ENCODE peak calls at places on chromosomes 1 and 21, in ten cellular contexts. P, C, X, B, F, V, N, G, O and U are unnamed samples.

GRCh38 chr1:54950361-54951163 is 29.9 kb upstream of the TMEM61 start:
- DNase-seq in O (peak), F (no peak), V (peak), X (peak), B (peak), N (peak), G (peak), C (peak), P (peak), U (peak)

GRCh38 chr1:147077936-147078605 is 94.2 kb downstream of the PRKAB2 start:
- DNase-seq in B (no peak), X (no peak), F (no peak), O (no peak), C (no peak), P (no peak), G (no peak), V (no peak), N (no peak), U (no peak)

GRCh38 chr21:28454978-28455600 is 537.6 kb downstream of the LTN1 start:
- DNase-seq in X (no peak), C (peak), B (no peak), N (no peak), G (no peak), F (no peak), V (no peak), P (no peak), O (no peak), U (no peak)

GRCh38 chr1:234239936-234240335 is 133.3 kb upstream of the COA6 start:
- DNase-seq in P (no peak), C (no peak), G (no peak), X (no peak), B (no peak), N (no peak), O (no peak), V (no peak), F (no peak), U (no peak)

GRCh38 chr1:21530368-21531016 is 21.3 kb downstream of the ALPL start:
- DNase-seq in X (no peak), P (no peak), N (no peak), B (no peak), C (peak), V (no peak), O (no peak), G (peak), F (no peak), U (no peak)

GRCh38 chr1:229341811-229342304 is 989 bp downstream of the CCSAP start:
- DNase-seq in B (peak), N (no peak), O (no peak), V (peak), P (no peak), F (no peak), X (peak), C (peak), G (no peak), U (no peak)

GRCh38 chr1:150688786-150689185 is 8.2 kb downstream of the GOLPH3L start:
- DNase-seq in P (no peak), N (no peak), O (no peak), C (no peak), F (no peak), X (no peak), B (no peak), V (no peak), G (no peak), U (no peak)

GRCh38 chr1:26287033-26287711 is 7.3 kb downstream of the SH3BGRL3 start:
- DNase-seq in P (peak), B (peak), O (no peak), X (no peak), C (peak), G (peak), V (peak), F (peak), N (peak), U (no peak)

GRCh38 chr21:42164818-42165217 is 54.1 kb upstream of the ABCG1 start:
- DNase-seq in V (no peak), N (no peak), C (no peak), G (no peak), P (no peak), F (no peak), O (no peak), X (no peak), B (no peak), U (no peak)

GRCh38 chr21:43361127-43361492 is 65.8 kb downstream of the SIK1 start:
- DNase-seq in O (no peak), X (peak), N (peak), B (no peak), F (no peak), V (peak), P (no peak), C (peak), G (no peak), U (no peak)

GRCh38 chr1:43144228-43144627 is 27.9 kb downstream of the EBNA1BP2 start:
- DNase-seq in P (no peak), F (no peak), G (no peak), V (no peak), N (no peak), O (no peak), X (no peak), C (peak), B (no peak), U (no peak)

GRCh38 chr1:211493133-211493864 is 1.3 kb upstream of the RD3 start:
- DNase-seq in B (no peak), F (no peak), C (no peak), X (no peak), O (no peak), N (no peak), V (no peak), P (no peak), G (no peak), U (no peak)

GRCh38 chr1:26278303-26278702 is 1.6 kb upstream of the SH3BGRL3 start:
- DNase-seq in X (no peak), C (peak), P (peak), O (no peak), F (no peak), G (peak), N (no peak), B (no peak), V (no peak), U (peak)

GRCh38 chr1:161834967-161835366 is 68.8 kb downstream of the ATF6 start:
- DNase-seq in V (no peak), F (no peak), B (no peak), N (no peak), G (no peak), X (no peak), C (peak), P (no peak), O (no peak), U (no peak)

DNA sequence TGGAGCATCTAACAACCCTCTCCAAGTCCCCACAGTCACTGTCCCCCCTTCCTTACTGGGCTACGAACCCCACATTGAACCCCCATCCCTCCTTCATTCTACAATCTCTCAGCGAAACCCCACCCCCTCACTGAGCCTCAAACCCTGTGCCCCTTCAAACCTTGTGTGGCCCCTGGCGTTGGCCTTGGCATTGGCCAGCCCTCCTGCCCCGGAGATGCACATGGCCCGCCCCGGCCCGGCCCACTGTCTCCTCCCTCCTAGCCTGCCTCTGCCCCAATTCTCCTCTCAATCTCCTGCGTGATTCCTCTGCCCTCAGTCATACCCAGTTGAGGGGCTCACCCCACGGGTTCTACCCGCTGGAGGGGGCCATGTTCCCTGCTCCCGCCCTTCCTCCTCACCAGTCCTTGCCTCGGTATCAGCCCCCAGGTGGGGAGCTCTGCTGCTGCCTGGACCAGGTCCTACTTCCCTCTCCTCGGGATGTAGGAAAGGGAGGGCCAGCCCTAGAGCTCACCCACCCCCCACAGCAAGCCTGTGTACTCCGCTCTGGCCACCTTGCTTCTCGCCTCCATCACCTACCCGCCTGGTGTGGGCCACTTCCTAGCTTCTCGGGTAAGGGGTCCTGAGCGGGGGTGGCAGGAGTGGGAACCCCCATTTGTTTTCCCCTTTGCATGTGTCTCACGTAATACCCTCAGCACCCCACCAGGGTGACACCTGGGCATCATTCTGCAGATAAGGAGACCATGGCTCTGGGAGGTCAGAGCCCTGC is 6.6 kb downstream of the CLCNKA start:
- DNase-seq in F (no peak), X (no peak), N (no peak), P (no peak), V (no peak), C (no peak), G (no peak), B (no peak), O (no peak), U (no peak)
- TF ChIP-seq POLR2A in F (no peak), X (no peak), N (no peak), P (no peak), V (no peak), C (no peak), G (no peak), B (no peak), O (no peak), U (no peak)

DNA sequence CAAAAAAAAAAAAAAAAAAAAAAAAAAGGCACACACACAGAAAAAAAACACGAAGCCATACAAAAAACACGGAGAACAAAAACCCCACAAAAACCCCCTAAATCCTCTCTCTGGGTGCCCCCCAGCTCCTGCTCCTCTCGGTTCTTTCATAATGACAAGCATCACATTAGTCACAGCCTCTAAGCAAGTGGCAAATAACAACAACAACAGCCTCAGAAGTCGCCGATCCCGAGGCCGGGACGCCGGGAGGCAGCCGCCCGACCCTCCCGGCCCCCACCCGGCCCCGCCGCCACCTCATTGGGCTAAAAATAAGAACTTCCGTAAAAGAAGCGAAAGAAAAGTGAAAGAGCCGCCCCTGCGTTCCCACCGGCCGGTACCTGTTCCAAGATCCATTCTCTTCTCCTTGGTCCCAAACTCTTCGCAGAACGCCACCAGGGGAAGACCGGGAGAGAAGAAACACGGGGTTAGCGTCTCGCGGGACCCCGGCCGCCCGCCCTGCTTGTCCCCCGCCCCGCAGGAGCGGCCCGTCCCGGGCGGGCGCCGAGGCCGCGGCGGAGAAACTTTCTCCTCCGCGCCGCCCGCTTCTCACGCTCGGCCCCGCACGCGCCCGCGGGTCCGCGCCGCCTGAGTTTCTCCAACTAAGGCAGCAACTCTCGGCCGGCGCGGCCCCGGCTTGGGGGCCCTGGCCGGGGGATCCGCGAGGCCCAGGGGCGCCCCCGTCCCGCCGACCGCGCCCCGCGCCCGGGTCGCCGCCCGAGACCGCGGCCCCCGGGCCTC is 102.8 kb downstream of the CASZ1 start:
- DNase-seq in C (no peak), F (peak), V (peak), G (peak), B (peak), P (no peak), O (no peak), N (no peak), X (no peak), U (no peak)
- TF ChIP-seq POLR2A in C (no peak), F (no peak), V (no peak), G (no peak), B (peak), P (no peak), O (no peak), N (no peak), X (no peak), U (no peak)

DNA sequence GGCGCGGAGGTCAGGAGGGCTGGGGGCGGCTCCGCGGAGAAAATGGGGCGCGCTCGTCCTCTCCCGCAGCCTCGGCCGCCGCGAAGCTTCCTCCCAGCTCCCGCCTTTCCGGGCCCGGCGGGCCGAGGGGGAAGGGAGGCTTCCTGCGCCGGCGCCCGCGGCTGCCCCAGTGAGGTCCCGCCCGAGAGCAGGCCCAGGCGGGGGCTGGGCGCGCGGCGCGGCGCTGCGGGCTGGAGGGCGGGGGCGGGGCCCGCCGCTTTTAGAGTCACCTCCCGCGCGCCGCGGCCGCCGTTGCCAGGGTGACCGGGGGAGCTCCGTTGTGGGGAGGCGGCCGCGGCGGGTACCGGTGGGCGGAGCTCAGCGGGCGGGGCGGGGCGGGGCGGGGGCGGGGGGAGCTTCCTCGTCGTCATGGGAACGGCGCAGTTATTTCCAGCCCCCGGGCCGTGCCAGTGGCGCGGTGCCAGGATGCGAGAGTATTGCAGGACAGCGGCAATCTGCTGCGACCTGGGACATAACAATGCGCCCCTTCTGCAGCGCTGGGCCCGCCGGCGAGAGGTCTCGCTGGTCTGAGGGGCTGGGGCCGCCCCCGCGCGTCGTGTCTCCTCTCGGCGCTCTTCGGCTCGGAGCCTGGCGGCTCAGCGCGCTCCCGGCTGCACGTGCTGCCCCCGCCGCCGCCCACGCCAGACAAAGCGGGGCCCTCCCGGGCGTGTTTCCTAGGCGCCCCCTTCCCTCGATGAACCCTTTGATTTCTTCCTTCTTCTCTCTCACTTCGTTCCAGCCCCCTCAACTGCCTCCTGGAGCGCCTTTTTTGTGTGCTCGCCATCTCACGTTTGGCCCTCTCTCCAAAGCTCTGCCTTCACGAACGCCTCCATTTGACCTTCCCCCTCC is 16.9 kb downstream of the IER5 start:
- DNase-seq in X (peak), C (peak), P (peak), F (peak), B (peak), O (peak), G (peak), N (peak), V (peak), U (peak)
- TF ChIP-seq POLR2A in X (peak), C (peak), P (no peak), F (no peak), B (peak), O (peak), G (peak), N (peak), V (peak), U (peak)

GRCh38 chr1:32990887-32991286 is 26.3 kb upstream of the RNF19B start:
- DNase-seq in G (no peak), N (no peak), V (no peak), F (no peak), X (no peak), B (no peak), O (no peak), C (no peak), P (no peak), U (no peak)

GRCh38 chr1:32991819-32992488 is 27.3 kb upstream of the RNF19B start:
- DNase-seq in F (no peak), X (no peak), N (no peak), O (no peak), G (no peak), P (no peak), B (no peak), V (peak), C (no peak), U (no peak)

GRCh38 chr1:32993215-32993566 is 28.6 kb upstream of the RNF19B start:
- DNase-seq in P (no peak), N (no peak), B (no peak), F (no peak), O (no peak), V (peak), G (no peak), C (no peak), X (no peak), U (no peak)

GRCh38 chr1:32991386-32991785 is 26.8 kb upstream of the RNF19B start:
- DNase-seq in G (no peak), B (no peak), F (no peak), N (no peak), O (no peak), C (no peak), P (no peak), V (no peak), X (no peak), U (no peak)

GRCh38 chr1:32992489-32993214 is 28.0 kb upstream of the RNF19B start:
- DNase-seq in O (peak), F (peak), G (peak), B (peak), C (peak), P (peak), V (peak), N (peak), X (peak), U (peak)
- TF ChIP-seq POLR2A in O (no peak), F (no peak), G (no peak), B (no peak), C (no peak), P (no peak), V (no peak), N (peak), X (peak), U (no peak)

GRCh38 chr1:184051138-184051484 is 419 bp upstream of the TSEN15 start:
- DNase-seq in F (no peak), V (no peak), B (no peak), X (no peak), C (no peak), P (no peak), O (no peak), G (no peak), N (no peak), U (no peak)

GRCh38 chr1:184052194-184052559 is 647 bp downstream of the TSEN15 start:
- DNase-seq in P (no peak), G (peak), C (no peak), V (peak), X (no peak), B (no peak), F (no peak), O (no peak), N (no peak), U (no peak)

GRCh38 chr1:184056921-184057496 is 5.5 kb downstream of the TSEN15 start:
- DNase-seq in O (no peak), V (no peak), B (no peak), P (no peak), G (no peak), N (no peak), X (no peak), F (no peak), C (peak), U (no peak)

GRCh38 chr1:184052750-184053149 is 1.2 kb downstream of the TSEN15 start:
- DNase-seq in C (no peak), N (no peak), V (no peak), O (no peak), F (no peak), B (no peak), P (no peak), G (peak), X (no peak), U (no peak)

DNA sequence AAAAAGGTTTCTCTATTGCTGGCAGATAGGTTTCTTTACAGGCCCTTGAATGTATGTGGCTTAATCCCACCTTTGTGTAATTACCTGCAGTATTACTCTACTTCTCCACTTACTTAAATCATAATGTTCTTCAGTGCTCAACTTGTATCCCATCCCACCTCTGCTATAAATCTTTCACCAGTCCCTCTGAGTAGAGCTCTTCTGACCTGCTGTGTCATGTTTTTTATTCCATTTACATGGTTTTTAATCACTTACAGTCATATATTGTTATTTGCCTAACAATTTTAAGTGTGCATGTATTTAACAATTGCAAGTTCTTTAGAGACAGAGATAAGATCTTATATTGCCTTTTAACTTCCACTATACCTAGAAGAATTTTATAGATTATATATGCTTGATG is 2.4 kb downstream of the TSEN15 start:
- DNase-seq in O (no peak), B (no peak), G (no peak), C (no peak), X (no peak), F (no peak), N (no peak), P (no peak), V (no peak), U (no peak)
- TF ChIP-seq POLR2A in O (no peak), B (no peak), G (no peak), C (no peak), X (no peak), F (no peak), N (no peak), P (no peak), V (no peak), U (no peak)

GRCh38 chr1:184051485-184052193 is at the start of gene TSEN15:
- DNase-seq in O (no peak), B (peak), G (peak), X (peak), N (peak), C (peak), P (peak), F (peak), V (peak), U (peak)
- TF ChIP-seq POLR2A in O (peak), B (peak), G (peak), X (peak), N (peak), C (peak), P (no peak), F (peak), V (peak), U (no peak)